ENCODE peak calls at places on chromosomes 12 and 14, in nine cellular contexts. H, A, V, O, B, L, J, Y and W are unnamed samples. For H3K9me3, the result is how much of the 10 kb centered on the place peaks cover.

GRCh38 chr12:95762123-95762785 is 28.3 kb downstream of the NTN4 start:
- DNase-seq in H (no peak), A (no peak), V (no peak), O (no peak), B (no peak), L (peak), J (peak), Y (no peak), W (no peak)

GRCh38 chr14:90818715-90819114 is 2.5 kb upstream of the TTC7B start:
- DNase-seq in H (no peak), A (no peak), V (no peak), O (no peak), B (no peak), L (no peak), J (no peak), Y (peak), W (no peak)

GRCh38 chr12:49292729-49293055 is 2.3 kb upstream of the PRPH start:
- DNase-seq in H (no peak), A (no peak), V (no peak), O (no peak), B (peak), L (no peak), J (no peak), Y (no peak), W (no peak)

GRCh38 chr14:95787941-95788340 is 74.0 kb upstream of the TCL1A start:
- DNase-seq in H (no peak), A (no peak), V (no peak), O (no peak), B (no peak), L (no peak), J (no peak), Y (no peak), W (no peak)

GRCh38 chr14:23183479-23183878 is at the start of gene SLC7A8:
- DNase-seq in H (no peak), A (peak), V (no peak), O (peak), B (peak), L (peak), J (no peak), Y (peak), W (no peak)

GRCh38 chr12:93783827-93784226 is 106.7 kb downstream of the CRADD start:
- DNase-seq in H (no peak), A (no peak), V (no peak), O (no peak), B (no peak), L (no peak), J (no peak), Y (no peak), W (peak)

GRCh38 chr12:6667559-6668210 is 4.8 kb upstream of the ING4 start:
- DNase-seq in H (no peak), A (no peak), V (no peak), O (no peak), B (no peak), L (no peak), J (no peak), Y (peak), W (no peak)

GRCh38 chr12:86015026-86015425 is 140.9 kb downstream of the NTS start:
- DNase-seq in H (no peak), A (no peak), V (no peak), O (no peak), B (no peak), L (no peak), J (no peak), Y (no peak), W (no peak)

GRCh38 chr12:102562836-102563425 is 82.6 kb upstream of the IGF1 start:
- DNase-seq in H (no peak), A (no peak), V (no peak), O (no peak), B (no peak), L (no peak), J (no peak), Y (no peak), W (no peak)

GRCh38 chr12:49963976-49964815 is 2.5 kb downstream of the AQP5 start:
- DNase-seq in H (no peak), A (no peak), V (no peak), O (no peak), B (no peak), L (no peak), J (no peak), Y (peak), W (no peak)

GRCh38 chr12:110004598-110004997 is 5.4 kb downstream of the ANKRD13A start:
- DNase-seq in H (no peak), A (no peak), V (no peak), O (no peak), B (no peak), L (no peak), J (no peak), Y (no peak), W (no peak)

GRCh38 chr12:68479832-68480291 is 130.8 kb upstream of the RAP1B start:
- DNase-seq in H (no peak), A (no peak), V (no peak), O (no peak), B (no peak), L (no peak), J (peak), Y (no peak), W (no peak)

GRCh38 chr12:47954058-47954457 is 9.3 kb upstream of the TMEM106C start:
- DNase-seq in H (no peak), A (no peak), V (no peak), O (no peak), B (no peak), L (no peak), J (peak), Y (peak), W (no peak)

GRCh38 chr12:68158427-68158826 is 1.1 kb downstream of the IFNG start:
- DNase-seq in H (no peak), A (no peak), V (no peak), O (no peak), B (no peak), L (no peak), J (peak), Y (no peak), W (no peak)

GRCh38 chr14:21557084-21557901 is 22.6 kb downstream of the OR10G3 start:
- DNase-seq in H (peak), A (no peak), V (peak), O (peak), B (peak), L (peak), J (peak), Y (no peak), W (peak)

GRCh38 chr12:122291431-122291830 is 25.1 kb upstream of the VPS33A start:
- DNase-seq in H (no peak), A (no peak), V (no peak), O (no peak), B (no peak), L (no peak), J (no peak), Y (peak), W (no peak)

GRCh38 chr14:23432102-23432925 is 3.1 kb downstream of the MYH7 start:
- DNase-seq in H (no peak), A (no peak), V (no peak), O (peak), B (no peak), L (no peak), J (no peak), Y (no peak), W (peak)

GRCh38 chr12:2664721-2665577 is 129.8 kb upstream of the FKBP4 start:
- DNase-seq in H (no peak), A (no peak), V (no peak), O (no peak), B (no peak), L (no peak), J (no peak), Y (no peak), W (no peak)

GRCh38 chr12:86264451-86265328 is 8.5 kb upstream of the MGAT4C start:
- DNase-seq in H (no peak), A (peak), V (no peak), O (peak), B (no peak), L (peak), J (peak), Y (peak), W (no peak)

GRCh38 chr14:59085207-59085739 is 103.2 kb upstream of the DAAM1 start:
- DNase-seq in H (no peak), A (no peak), V (no peak), O (no peak), B (no peak), L (no peak), J (peak), Y (no peak), W (no peak)

GRCh38 chr14:26707234-26707633 is 109.4 kb upstream of the NOVA1 start:
- DNase-seq in H (no peak), A (no peak), V (no peak), O (no peak), B (no peak), L (no peak), J (no peak), Y (no peak), W (no peak)
- H3K9me3 ChIP-seq in H (under half), A (under half), V (under half), O (under half), B (under half), L (under half), J (under half), Y (under half), W (under half)

GRCh38 chr12:32201996-32202395 is 95.3 kb downstream of the BICD1 start:
- DNase-seq in H (no peak), A (no peak), V (no peak), O (peak), B (no peak), L (no peak), J (no peak), Y (no peak), W (no peak)

GRCh38 chr12:32198555-32198954 is 91.9 kb downstream of the BICD1 start:
- DNase-seq in H (no peak), A (no peak), V (peak), O (no peak), B (no peak), L (no peak), J (peak), Y (peak), W (no peak)

GRCh38 chr12:32196250-32197198 is 89.9 kb downstream of the BICD1 start:
- DNase-seq in H (no peak), A (no peak), V (no peak), O (no peak), B (no peak), L (no peak), J (no peak), Y (no peak), W (no peak)

GRCh38 chr12:32201096-32201495 is 94.4 kb downstream of the BICD1 start:
- DNase-seq in H (no peak), A (no peak), V (no peak), O (no peak), B (no peak), L (no peak), J (no peak), Y (no peak), W (no peak)

DNA sequence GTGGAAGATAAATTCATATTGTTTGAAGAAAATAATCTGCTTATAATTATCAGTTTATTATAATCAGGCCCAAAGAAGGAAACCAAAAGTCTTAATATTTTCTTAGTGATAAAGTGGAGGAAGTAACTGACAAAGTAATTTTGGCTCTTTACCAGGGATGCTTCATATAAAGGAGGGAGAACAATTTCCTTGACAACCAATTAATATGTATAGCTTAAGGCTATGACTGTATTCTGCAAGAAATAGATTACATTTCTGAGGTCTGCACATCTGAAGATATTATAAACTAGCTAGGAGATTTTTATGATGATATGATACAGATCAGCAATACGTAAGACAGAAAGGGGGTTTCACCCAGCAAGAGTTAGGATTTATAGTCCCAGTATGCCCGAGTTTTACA is 90.8 kb downstream of the BICD1 start:
- DNase-seq in H (no peak), A (no peak), V (no peak), O (no peak), B (no peak), L (no peak), J (no peak), Y (no peak), W (no peak)
- H3K9me3 ChIP-seq in H (under half), A (under half), V (under half), O (under half), B (under half), L (under half), J (under half), Y (under half), W (under half)

GRCh38 chr12:34345801-34346200 is 323.5 kb downstream of the ALG10 start:
- DNase-seq in H (no peak), A (no peak), V (no peak), O (no peak), B (no peak), L (no peak), J (no peak), Y (no peak), W (no peak)
- H3K9me3 ChIP-seq in H (under half), A (under half), V (under half), O (under half), B (under half), L (under half), J (under half), Y (under half), W (under half)

GRCh38 chr12:1065629-1066028 is 74.6 kb downstream of the ERC1 start:
- DNase-seq in H (no peak), A (no peak), V (no peak), O (no peak), B (no peak), L (no peak), J (no peak), Y (no peak), W (no peak)

GRCh38 chr12:1059162-1059561 is 68.1 kb downstream of the ERC1 start:
- DNase-seq in H (no peak), A (no peak), V (no peak), O (no peak), B (no peak), L (no peak), J (no peak), Y (no peak), W (no peak)

GRCh38 chr12:1069846-1070245 is 78.8 kb downstream of the ERC1 start:
- DNase-seq in H (no peak), A (no peak), V (no peak), O (no peak), B (no peak), L (no peak), J (no peak), Y (no peak), W (no peak)

GRCh38 chr12:1063852-1064251 is 72.8 kb downstream of the ERC1 start:
- DNase-seq in H (no peak), A (no peak), V (no peak), O (no peak), B (no peak), L (no peak), J (no peak), Y (no peak), W (no peak)

DNA sequence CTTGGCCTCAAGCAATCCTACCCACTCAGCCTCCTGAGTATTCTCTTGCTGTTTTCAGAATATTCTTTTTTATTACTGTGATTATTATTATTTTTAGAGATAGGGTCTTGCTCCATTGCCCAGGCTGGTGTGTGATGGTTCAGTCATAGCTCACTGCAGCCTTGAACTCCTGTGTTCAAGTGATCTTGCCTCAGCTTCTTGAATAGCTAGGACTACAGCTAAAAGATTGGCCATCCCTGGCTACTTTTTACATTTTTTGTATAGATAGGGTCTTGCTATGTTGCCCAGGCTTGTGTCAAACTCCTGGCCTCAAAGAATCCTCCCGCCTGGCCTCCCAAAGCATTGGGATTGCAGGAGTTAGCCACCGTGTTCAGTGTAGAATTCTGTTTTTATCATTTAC is 73.3 kb downstream of the ERC1 start:
- DNase-seq in H (no peak), A (no peak), V (no peak), O (no peak), B (no peak), L (no peak), J (no peak), Y (no peak), W (no peak)
- H3K9me3 ChIP-seq in H (under half), A (under half), V (under half), O (under half), B (under half), L (under half), J (under half), Y (under half), W (under half)

DNA sequence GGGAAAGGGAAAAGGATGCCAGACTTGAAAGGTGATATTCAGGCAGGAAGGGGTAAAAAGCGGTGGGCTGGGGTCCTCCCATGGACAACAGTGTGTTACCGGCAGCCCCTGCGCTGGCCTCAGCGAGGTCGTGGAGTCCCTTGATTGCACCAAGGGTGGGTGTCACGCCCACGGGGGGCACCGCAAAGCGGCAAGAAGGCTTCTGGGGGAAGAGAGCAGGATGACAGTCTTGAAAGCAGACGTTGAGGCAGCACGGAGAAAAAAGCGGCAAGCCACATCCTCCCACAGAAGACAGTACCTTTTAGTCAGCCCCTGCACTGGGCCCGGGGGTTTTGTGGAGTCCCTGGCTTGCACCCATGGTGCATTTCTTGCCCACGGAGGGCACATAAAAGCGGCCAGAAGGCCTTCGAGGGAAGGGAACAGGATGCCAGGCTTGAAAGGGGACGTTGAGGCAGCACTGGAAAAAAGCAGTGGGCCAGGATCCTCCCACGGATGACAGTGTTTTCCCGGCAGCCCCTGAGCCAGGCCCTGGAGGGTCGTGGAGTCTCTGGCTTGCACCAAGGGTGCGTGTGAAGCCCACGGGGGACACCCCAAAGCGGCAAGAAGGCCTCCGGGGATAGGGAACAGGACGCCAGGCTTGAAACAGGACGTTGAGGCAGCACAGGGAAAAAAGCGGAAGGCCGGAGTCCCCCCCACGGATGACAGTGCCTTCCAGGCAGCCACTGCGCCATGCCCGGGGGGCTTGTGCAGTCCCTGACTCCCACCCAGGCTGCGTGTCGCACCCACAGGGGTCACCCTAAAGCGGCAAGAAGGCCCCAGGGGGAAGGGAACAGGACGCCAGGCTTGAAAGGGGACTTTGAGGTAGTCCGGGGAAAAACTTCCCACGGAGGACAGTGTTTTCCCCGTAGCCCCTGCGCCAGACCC is 162.2 kb upstream of the ALG10B start:
- DNase-seq in H (no peak), A (no peak), V (no peak), O (no peak), B (no peak), L (no peak), J (no peak), Y (no peak), W (no peak)
- H3K9me3 ChIP-seq in H (under half), A (under half), V (under half), O (under half), B (under half), L (under half), J (under half), Y (under half), W (under half)

DNA sequence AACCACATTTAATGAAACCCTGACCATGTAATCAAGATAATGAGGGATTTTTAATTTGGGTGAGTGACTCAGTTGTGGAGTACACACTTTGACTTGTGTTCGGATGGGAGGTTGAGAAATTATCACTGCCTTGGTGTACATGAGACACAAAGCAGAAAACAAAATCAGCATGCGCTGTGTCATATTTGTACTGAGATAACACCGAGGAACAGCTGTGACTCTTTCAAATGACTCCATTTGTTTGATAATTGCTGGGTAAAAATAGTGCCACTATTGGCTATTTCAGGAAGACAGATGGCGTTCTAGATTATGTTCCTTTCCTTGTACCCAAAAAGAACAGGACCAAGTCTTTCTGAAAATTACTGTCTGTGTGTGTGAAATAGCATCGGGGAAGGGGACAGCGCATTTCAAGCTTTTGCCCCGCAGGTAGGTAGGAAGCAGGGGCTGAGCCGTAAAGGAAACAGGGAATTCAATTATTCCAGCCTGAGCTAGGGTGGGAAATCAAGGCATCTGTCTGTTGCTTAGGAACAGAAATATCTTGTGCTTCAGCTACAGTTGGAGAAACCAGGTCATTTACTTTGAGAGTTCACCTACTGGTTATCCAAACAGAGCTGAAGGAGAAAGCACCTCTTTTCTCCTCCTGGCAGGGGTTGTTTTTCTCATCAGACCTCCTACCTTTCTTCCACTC is 114.3 kb downstream of the SNAPC1 start:
- DNase-seq in H (no peak), A (no peak), V (no peak), O (no peak), B (no peak), L (no peak), J (no peak), Y (no peak), W (no peak)
- H3K9me3 ChIP-seq in H (under half), A (under half), V (under half), O (under half), B (under half), L (under half), J (under half), Y (under half), W (under half)

GRCh38 chr12:30774599-30774998 is 19.8 kb upstream of the CAPRIN2 start:
- DNase-seq in H (no peak), A (no peak), V (no peak), O (no peak), B (no peak), L (no peak), J (no peak), Y (no peak), W (no peak)
- H3K9me3 ChIP-seq in H (under half), A (under half), V (under half), O (under half), B (under half), L (under half), J (under half), Y (under half), W (under half)